ENCODE peak calls at places on chromosomes 13 and 19, in ten cellular contexts. V, F, X, K, U, D, E, M, G and I are unnamed samples.
A peak's percentile ranks its signal among the peaks of the same experiment; 100 is the strongest.

GRCh38 chr13:31927219-31927653 is 104.3 kb upstream of the FRY start:
- DNase-seq in E (peak; percentile 40), D (no peak), F (no peak), V (no peak), U (no peak), M (peak; percentile 53), X (peak; percentile 23), G (no peak), K (no peak), I (no peak)

GRCh38 chr13:82076421-82076820 is 1735.5 kb upstream of the SPRY2 start:
- DNase-seq in D (no peak), K (no peak), E (no peak), F (no peak), V (no peak), M (no peak), G (no peak), X (no peak), U (no peak), I (no peak)

GRCh38 chr13:24680258-24680920 is at the start of gene ATP12A:
- DNase-seq in V (no peak), M (peak; percentile 57), K (peak; percentile 53), F (no peak), X (peak; percentile 43), U (no peak), E (peak; percentile 35), G (no peak), D (no peak), I (no peak)

GRCh38 chr19:2394669-2395292 is 32.6 kb downstream of the TIMM13 start:
- DNase-seq in U (no peak), K (no peak), V (no peak), X (no peak), D (no peak), E (no peak), M (no peak), F (no peak), G (no peak), I (no peak)

GRCh38 chr19:13978306-13978705 is 26.0 kb downstream of the DCAF15 start:
- DNase-seq in M (peak; percentile 64), D (no peak), V (no peak), E (peak; percentile 70), F (no peak), X (no peak), G (no peak), U (peak; percentile 53), K (peak; percentile 68), I (no peak)

GRCh38 chr13:44317752-44318550 is 55.7 kb upstream of the SERP2 start:
- DNase-seq in M (no peak), V (no peak), X (no peak), E (no peak), F (peak; percentile 89), U (peak; percentile 79), K (no peak), D (no peak), G (no peak), I (no peak)

GRCh38 chr19:41657157-41657556 is 30.3 kb upstream of the CEACAM4 start:
- DNase-seq in F (no peak), G (no peak), K (no peak), D (no peak), V (no peak), U (no peak), E (no peak), M (no peak), X (peak; percentile 64), I (no peak)

GRCh38 chr13:78732445-78733017 is 73.6 kb upstream of the OBI1 start:
- DNase-seq in M (no peak), G (no peak), K (no peak), U (no peak), F (no peak), E (no peak), X (no peak), D (no peak), V (no peak), I (no peak)

GRCh38 chr19:5625641-5626040 is 2.8 kb downstream of the SAFB start:
- DNase-seq in E (no peak), M (no peak), D (no peak), X (no peak), U (no peak), V (no peak), G (no peak), F (no peak), K (no peak), I (no peak)

GRCh38 chr13:89925107-89925506 is 1422.4 kb upstream of the MIR17HG start:
- DNase-seq in K (no peak), G (no peak), E (no peak), D (no peak), U (peak; percentile 45), V (no peak), M (no peak), X (peak; percentile 1), F (peak; percentile 20), I (peak; percentile 1)

GRCh38 chr13:26074706-26075105 is 22.9 kb upstream of the SHISA2 start:
- DNase-seq in F (peak; percentile 42), G (no peak), M (no peak), E (no peak), X (peak; percentile 24), D (no peak), U (no peak), K (no peak), V (no peak), I (no peak)

GRCh38 chr19:5113633-5114586 is 145.0 kb downstream of the KDM4B start:
- DNase-seq in E (peak; percentile 58), K (no peak), D (no peak), U (no peak), F (no peak), X (no peak), V (no peak), G (no peak), M (peak; percentile 41), I (no peak)

GRCh38 chr19:34313188-34313587 is 51.8 kb upstream of the GPI start:
- DNase-seq in D (no peak), E (no peak), U (peak; percentile 56), V (no peak), G (no peak), F (peak; percentile 87), K (no peak), X (no peak), M (no peak), I (no peak)

GRCh38 chr13:27923794-27924528 is 4.2 kb downstream of the PDX1 start:
- DNase-seq in K (peak; percentile 14), V (no peak), U (no peak), M (peak; percentile 45), X (no peak), G (no peak), E (no peak), D (no peak), F (no peak), I (no peak)

GRCh38 chr19:12676384-12676792 is 5.3 kb downstream of the DHPS start:
- DNase-seq in V (peak; percentile 71), X (peak; percentile 89), E (peak; percentile 85), G (peak; percentile 68), F (peak; percentile 56), K (peak; percentile 84), M (peak; percentile 88), D (no peak), U (peak; percentile 62), I (peak; percentile 61)

GRCh38 chr13:42645717-42646116 is 71.8 kb downstream of the TNFSF11 start:
- DNase-seq in E (no peak), M (no peak), K (no peak), D (no peak), U (no peak), F (no peak), X (no peak), V (no peak), G (no peak), I (no peak)

GRCh38 chr19:13299838-13300237 is 149.6 kb downstream of the IER2 start:
- DNase-seq in E (no peak), U (no peak), M (no peak), D (no peak), V (no peak), X (no peak), K (no peak), F (no peak), G (no peak), I (no peak)

GRCh38 chr19:33947565-33947964 is 150.9 kb downstream of the KCTD15 start:
- DNase-seq in K (no peak), E (no peak), G (no peak), X (no peak), V (no peak), M (no peak), U (peak; percentile 1), D (no peak), F (no peak), I (no peak)

GRCh38 chr13:38398810-38399493 is 49.3 kb downstream of the UFM1 start:
- DNase-seq in U (peak; percentile 43), V (no peak), D (peak; percentile 68), X (no peak), E (no peak), K (no peak), F (peak; percentile 64), G (no peak), M (no peak), I (no peak)

GRCh38 chr19:54209748-54210494 is 9.3 kb downstream of the RPS9 start:
- DNase-seq in X (peak; percentile 98), E (peak; percentile 97), V (no peak), D (peak; percentile 90), K (peak; percentile 39), M (peak; percentile 98), U (peak; percentile 96), F (peak; percentile 97), G (no peak), I (peak; percentile 62)

GRCh38 chr13:30892966-30893365 is 13.1 kb upstream of the MEDAG start:
- DNase-seq in D (no peak), G (no peak), M (peak; percentile 33), V (no peak), K (peak; percentile 26), F (peak; percentile 56), U (no peak), E (no peak), X (peak; percentile 51), I (no peak)

GRCh38 chr13:86838411-86839120 is 832.6 kb upstream of the SLITRK5 start:
- DNase-seq in F (no peak), K (no peak), U (no peak), E (no peak), G (no peak), D (no peak), V (no peak), X (no peak), M (peak; percentile 23), I (no peak)

GRCh38 chr13:46580362-46580839 is 27.4 kb downstream of the LRCH1 start:
- DNase-seq in V (no peak), E (no peak), U (no peak), F (no peak), M (no peak), G (no peak), K (no peak), D (no peak), X (no peak), I (no peak)

GRCh38 chr19:31451686-31452325 is 102.6 kb upstream of the TSHZ3 start:
- DNase-seq in M (no peak), K (no peak), G (no peak), V (no peak), X (no peak), F (peak; percentile 53), E (no peak), U (peak; percentile 71), D (no peak), I (no peak)

GRCh38 chr13:110826861-110827672 is 87.8 kb downstream of the ANKRD10 start:
- DNase-seq in F (no peak), U (no peak), K (no peak), M (peak; percentile 55), G (no peak), D (no peak), V (no peak), X (no peak), E (peak; percentile 32), I (no peak)

GRCh38 chr13:48630791-48631190 is 22.9 kb upstream of the CYSLTR2 start:
- DNase-seq in V (no peak), M (no peak), F (peak; percentile 20), G (no peak), K (no peak), U (no peak), E (no peak), X (no peak), D (no peak), I (no peak)